ENCODE peak calls at places on chromosomes 13 and 19, in four cellular contexts. One of them, this sample, is unnamed.
A peak's percentile ranks its signal among the peaks of the same experiment; 100 is the strongest.

GRCh38 chr13:92896842-92897241 is 329.8 kb upstream of the GPC6 start:
- ATAC-seq in HepG2: peak; percentile 66
- ATAC-seq in GM12878: no peak
- ATAC-seq in A549: no peak
- ATAC-seq in this sample: no peak

GRCh38 chr13:28475916-28476725 is 18.8 kb downstream of the FLT1 start:
- ATAC-seq in HepG2: no peak
- ATAC-seq in GM12878: no peak
- ATAC-seq in A549: no peak
- ATAC-seq in this sample: peak; percentile 41

GRCh38 chr19:5913739-5914357 is at the start of gene CAPS:
- ATAC-seq in HepG2: peak; percentile 7
- ATAC-seq in GM12878: no peak
- ATAC-seq in A549: peak; percentile 73
- ATAC-seq in this sample: peak; percentile 80

GRCh38 chr19:18046066-18046718 is 38.2 kb downstream of the ARRDC2 start:
- ATAC-seq in HepG2: no peak
- ATAC-seq in GM12878: no peak
- ATAC-seq in A549: peak; percentile 81
- ATAC-seq in this sample: no peak

GRCh38 chr13:33838567-33839131 is 20.7 kb downstream of the RFC3 start:
- ATAC-seq in HepG2: no peak
- ATAC-seq in GM12878: no peak
- ATAC-seq in A549: no peak
- ATAC-seq in this sample: peak; percentile 79

GRCh38 chr19:33311326-33311682 is 9.0 kb upstream of the CEBPA start:
- ATAC-seq in HepG2: peak; percentile 80
- ATAC-seq in GM12878: peak; percentile 47
- ATAC-seq in A549: peak; percentile 77
- ATAC-seq in this sample: no peak

GRCh38 chr19:49847731-49848696 is 2.9 kb upstream of the PTOV1 start:
- ATAC-seq in HepG2: no peak
- ATAC-seq in GM12878: no peak
- ATAC-seq in A549: no peak
- ATAC-seq in this sample: no peak

GRCh38 chr19:55352040-55352439 is 2.5 kb downstream of the COX6B2 start:
- ATAC-seq in HepG2: no peak
- ATAC-seq in GM12878: no peak
- ATAC-seq in A549: no peak
- ATAC-seq in this sample: no peak

GRCh38 chr13:104143760-104144406 is 1077.7 kb upstream of the SLC10A2 start:
- ATAC-seq in HepG2: no peak
- ATAC-seq in GM12878: no peak
- ATAC-seq in A549: no peak
- ATAC-seq in this sample: no peak

GRCh38 chr13:76798037-76798436 is 88.2 kb downstream of the KCTD12 start:
- ATAC-seq in HepG2: no peak
- ATAC-seq in GM12878: peak; percentile 36
- ATAC-seq in A549: no peak
- ATAC-seq in this sample: no peak

GRCh38 chr13:79373916-79374315 is 32.1 kb downstream of the RBM26 start:
- ATAC-seq in HepG2: peak; percentile 51
- ATAC-seq in GM12878: no peak
- ATAC-seq in A549: no peak
- ATAC-seq in this sample: no peak

DNA sequence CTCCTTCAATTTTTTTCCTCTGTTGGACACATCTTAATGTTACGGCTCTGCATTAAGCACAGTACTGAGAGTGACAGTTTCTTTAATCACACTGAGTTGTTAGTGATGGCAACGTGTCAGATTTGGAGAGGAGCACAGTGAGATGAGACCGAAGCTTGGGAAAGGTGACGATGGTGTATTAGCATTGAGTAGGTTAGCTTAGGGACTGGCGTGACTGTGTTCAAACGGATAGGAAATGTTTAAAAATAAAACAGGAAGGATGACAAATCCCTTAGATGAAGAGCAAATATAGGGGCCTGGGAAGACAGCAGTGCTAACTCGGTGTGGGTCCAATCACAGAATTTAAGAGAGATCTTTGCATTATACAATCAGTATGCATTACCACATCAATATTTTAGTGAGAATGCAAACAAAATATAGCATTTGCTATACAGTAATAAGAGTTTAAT is 384.3 kb downstream of the HS6ST3 start:
- ATAC-seq in HepG2: no peak
- ATAC-seq in GM12878: no peak
- ATAC-seq in A549: no peak
- ATAC-seq in this sample: no peak
- TF ChIP-seq EP300 in HepG2: no peak
- TF ChIP-seq EP300 in GM12878: no peak
- TF ChIP-seq EP300 in A549: no peak
- TF ChIP-seq EP300 in this sample: no peak

GRCh38 chr13:48562296-48563066 is 29.6 kb upstream of the RCBTB2 start:
- ATAC-seq in HepG2: no peak
- ATAC-seq in GM12878: peak; percentile 99
- ATAC-seq in A549: no peak
- ATAC-seq in this sample: no peak
- H3K4me1 ChIP-seq in HepG2: peaks cover 22% of the 10 kb centered on the region
- H3K4me1 ChIP-seq in GM12878: peaks cover 38% of the 10 kb centered on the region
- H3K4me1 ChIP-seq in A549: no peaks in the 10 kb centered on the region
- H3K4me1 ChIP-seq in this sample: peaks cover 4% of the 10 kb centered on the region

GRCh38 chr19:53868892-53869804 is 1.5 kb downstream of the MYADM start:
- ATAC-seq in HepG2: peak; percentile 60
- ATAC-seq in GM12878: no peak
- ATAC-seq in A549: peak; percentile 36
- ATAC-seq in this sample: peak; percentile 73
- TF ChIP-seq EP300 in HepG2: no peak
- TF ChIP-seq EP300 in GM12878: no peak
- TF ChIP-seq EP300 in A549: no peak
- TF ChIP-seq EP300 in this sample: peak; percentile 37

GRCh38 chr19:2616741-2617392 is 85.6 kb downstream of the GNG7 start:
- ATAC-seq in HepG2: no peak
- ATAC-seq in GM12878: no peak
- ATAC-seq in A549: no peak
- ATAC-seq in this sample: no peak
- H3K4me1 ChIP-seq in HepG2: peaks cover 57% of the 10 kb centered on the region
- H3K4me1 ChIP-seq in GM12878: peaks cover 65% of the 10 kb centered on the region
- H3K4me1 ChIP-seq in A549: peaks cover 12% of the 10 kb centered on the region
- H3K4me1 ChIP-seq in this sample: no peaks in the 10 kb centered on the region

GRCh38 chr19:45886427-45887310 is 728 bp upstream of the IRF2BP1 start:
- ATAC-seq in HepG2: peak; percentile 46
- ATAC-seq in GM12878: peak; percentile 75
- ATAC-seq in A549: peak; percentile 78
- ATAC-seq in this sample: peak; percentile 91
- TF ChIP-seq EP300 in HepG2: no peak
- TF ChIP-seq EP300 in GM12878: no peak
- TF ChIP-seq EP300 in A549: no peak
- TF ChIP-seq EP300 in this sample: no peak

GRCh38 chr19:1017906-1018305 is 3.0 kb downstream of the TMEM259 start:
- ATAC-seq in HepG2: no peak
- ATAC-seq in GM12878: no peak
- ATAC-seq in A549: no peak
- ATAC-seq in this sample: no peak

GRCh38 chr19:1018393-1018792 is 2.5 kb downstream of the TMEM259 start:
- ATAC-seq in HepG2: no peak
- ATAC-seq in GM12878: no peak
- ATAC-seq in A549: no peak
- ATAC-seq in this sample: no peak

GRCh38 chr19:1019980-1020867 is 699 bp downstream of the TMEM259 start:
- ATAC-seq in HepG2: peak; percentile 11
- ATAC-seq in GM12878: peak; percentile 2
- ATAC-seq in A549: no peak
- ATAC-seq in this sample: no peak

GRCh38 chr19:1019616-1019961 is 1.3 kb downstream of the TMEM259 start:
- ATAC-seq in HepG2: no peak
- ATAC-seq in GM12878: no peak
- ATAC-seq in A549: no peak
- ATAC-seq in this sample: no peak

GRCh38 chr19:1018932-1019615 is 1.8 kb downstream of the TMEM259 start:
- ATAC-seq in HepG2: no peak
- ATAC-seq in GM12878: peak; percentile 40
- ATAC-seq in A549: no peak
- ATAC-seq in this sample: no peak
- H3K4me1 ChIP-seq in HepG2: peaks cover 47% of the 10 kb centered on the region
- H3K4me1 ChIP-seq in GM12878: peaks cover 32% of the 10 kb centered on the region
- H3K4me1 ChIP-seq in A549: peaks cover 38% of the 10 kb centered on the region
- H3K4me1 ChIP-seq in this sample: peaks cover 83% of the 10 kb centered on the region

DNA sequence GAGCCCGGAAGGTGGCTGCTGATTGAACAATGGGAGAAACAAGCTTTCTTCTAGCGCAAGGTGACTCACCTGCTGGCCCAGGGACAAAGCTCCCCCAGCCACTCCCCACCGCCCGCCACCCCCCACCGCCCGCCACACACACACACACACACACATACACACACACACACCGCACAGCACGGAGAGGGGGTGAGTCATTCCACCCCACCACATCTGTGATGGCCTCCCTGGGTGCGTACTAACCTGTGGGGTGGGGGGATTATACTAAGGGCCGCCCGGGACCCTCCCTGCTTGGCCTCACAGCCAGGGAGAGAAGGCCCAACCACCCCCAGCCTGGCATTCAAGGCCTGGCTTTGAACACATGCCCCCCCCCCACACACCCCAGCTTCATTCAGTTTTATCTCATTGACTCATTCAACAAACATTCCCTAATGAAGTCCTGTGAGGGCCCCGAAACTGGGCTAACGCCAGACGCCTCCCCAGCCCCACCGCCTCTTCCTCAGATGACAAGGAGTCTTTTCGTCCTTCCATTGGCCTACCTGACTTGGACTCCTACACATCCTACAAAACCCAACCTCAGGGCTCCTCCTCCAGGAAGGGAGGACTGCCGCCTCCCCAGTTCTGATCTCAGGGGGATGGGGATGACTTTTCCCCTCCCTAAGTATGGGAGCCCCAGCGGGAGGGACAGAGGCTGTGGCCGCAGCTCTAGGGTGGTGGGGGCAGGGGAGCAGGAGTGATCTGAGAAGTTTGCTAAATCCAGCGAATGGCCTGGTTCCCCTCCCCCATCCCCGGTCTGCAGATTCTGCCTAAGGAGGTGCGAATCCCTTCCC is 5.8 kb upstream of the ONECUT3 start:
- ATAC-seq in HepG2: peak; percentile 18
- ATAC-seq in GM12878: peak; percentile 71
- ATAC-seq in A549: peak; percentile 40
- ATAC-seq in this sample: no peak
- TF ChIP-seq EP300 in HepG2: no peak
- TF ChIP-seq EP300 in GM12878: no peak
- TF ChIP-seq EP300 in A549: no peak
- TF ChIP-seq EP300 in this sample: no peak